ENCODE peak calls at places on chromosomes 7 and 10, in four cellular contexts. One of them, this sample, is unnamed.

GRCh38 chr10:132989476-132990415 is 47.4 kb upstream of the CFAP46 start:
- DNase-seq in aorta: no peak
- DNase-seq in body of pancreas: no peak
- DNase-seq in H9: no peak
- DNase-seq in this sample: no peak

GRCh38 chr7:22013711-22014110 is 68.0 kb upstream of the CDCA7L start:
- DNase-seq in aorta: no peak
- DNase-seq in body of pancreas: no peak
- DNase-seq in H9: no peak
- DNase-seq in this sample: no peak

GRCh38 chr10:126227762-126228134 is 160.5 kb downstream of the ADAM12 start:
- DNase-seq in aorta: no peak
- DNase-seq in body of pancreas: no peak
- DNase-seq in H9: no peak
- DNase-seq in this sample: no peak

GRCh38 chr7:25897261-25897782 is 254.7 kb upstream of the NFE2L3 start:
- DNase-seq in aorta: no peak
- DNase-seq in body of pancreas: no peak
- DNase-seq in H9: no peak
- DNase-seq in this sample: no peak

GRCh38 chr7:31633454-31633853 is 53.6 kb upstream of the PPP1R17 start:
- DNase-seq in aorta: no peak
- DNase-seq in body of pancreas: no peak
- DNase-seq in H9: no peak
- DNase-seq in this sample: no peak

GRCh38 chr7:115008465-115009114 is 86.7 kb downstream of the MDFIC start:
- DNase-seq in aorta: peak
- DNase-seq in body of pancreas: peak
- DNase-seq in H9: no peak
- DNase-seq in this sample: no peak

GRCh38 chr10:83605783-83606182 is 533.5 kb upstream of the GHITM start:
- DNase-seq in aorta: no peak
- DNase-seq in body of pancreas: no peak
- DNase-seq in H9: no peak
- DNase-seq in this sample: no peak

GRCh38 chr7:93889261-93889660 is 1.3 kb downstream of the TFPI2 start:
- DNase-seq in aorta: no peak
- DNase-seq in body of pancreas: no peak
- DNase-seq in H9: no peak
- DNase-seq in this sample: peak

GRCh38 chr7:104272767-104273384 is 55.5 kb upstream of the LHFPL3 start:
- DNase-seq in aorta: no peak
- DNase-seq in body of pancreas: no peak
- DNase-seq in H9: no peak
- DNase-seq in this sample: peak

GRCh38 chr10:106557053-106557452 is 607.5 kb downstream of the SORCS1 start:
- DNase-seq in aorta: no peak
- DNase-seq in body of pancreas: no peak
- DNase-seq in H9: no peak
- DNase-seq in this sample: no peak

GRCh38 chr7:112933598-112933997 is 143.4 kb upstream of the TMEM168 start:
- DNase-seq in aorta: no peak
- DNase-seq in body of pancreas: no peak
- DNase-seq in H9: no peak
- DNase-seq in this sample: no peak

GRCh38 chr7:152335900-152336571 is 99.8 kb downstream of the KMT2C start:
- DNase-seq in aorta: no peak
- DNase-seq in body of pancreas: no peak
- DNase-seq in H9: no peak
- DNase-seq in this sample: no peak

GRCh38 chr10:71232089-71232998 is 20.0 kb downstream of the UNC5B start:
- DNase-seq in aorta: peak
- DNase-seq in body of pancreas: peak
- DNase-seq in H9: no peak
- DNase-seq in this sample: no peak

GRCh38 chr10:110802551-110803238 is 69.0 kb upstream of the PDCD4 start:
- DNase-seq in aorta: peak
- DNase-seq in body of pancreas: peak
- DNase-seq in H9: no peak
- DNase-seq in this sample: peak

GRCh38 chr10:110803239-110803593 is 68.5 kb upstream of the PDCD4 start:
- DNase-seq in aorta: no peak
- DNase-seq in body of pancreas: no peak
- DNase-seq in H9: no peak
- DNase-seq in this sample: no peak

GRCh38 chr10:110803830-110804338 is 67.8 kb upstream of the PDCD4 start:
- DNase-seq in aorta: peak
- DNase-seq in body of pancreas: peak
- DNase-seq in H9: peak
- DNase-seq in this sample: no peak

GRCh38 chr10:110805292-110805691 is 66.4 kb upstream of the PDCD4 start:
- DNase-seq in aorta: no peak
- DNase-seq in body of pancreas: no peak
- DNase-seq in H9: no peak
- DNase-seq in this sample: no peak

DNA sequence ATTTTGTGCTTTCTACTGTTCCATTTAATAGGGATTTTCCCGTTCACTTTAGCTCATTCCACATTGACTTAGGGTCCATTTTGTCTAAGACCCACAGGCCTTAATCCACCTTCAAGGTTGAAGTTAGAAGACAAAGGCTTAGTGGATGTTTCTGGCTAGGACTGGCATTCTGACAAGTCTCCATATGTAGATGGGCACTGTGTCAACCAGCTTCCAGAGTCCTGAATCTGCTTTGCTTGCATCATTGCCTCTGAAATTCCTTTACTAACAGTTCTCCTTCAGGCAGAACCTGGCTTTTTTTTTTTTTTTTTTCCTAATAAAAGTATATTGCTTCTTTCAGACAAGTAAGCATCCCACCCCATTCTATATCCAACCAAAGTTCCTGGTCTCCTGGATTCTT is 69.6 kb upstream of the PDCD4 start:
- DNase-seq in aorta: no peak
- DNase-seq in body of pancreas: peak
- DNase-seq in H9: no peak
- DNase-seq in this sample: no peak
- H3K27ac ChIP-seq in aorta: peak
- H3K27ac ChIP-seq in body of pancreas: no peak
- H3K27ac ChIP-seq in H9: no peak
- H3K27ac ChIP-seq in this sample: peak

GRCh38 chr7:142584765-142585164 is 164.5 kb upstream of the PRSS1 start:
- DNase-seq in aorta: no peak
- DNase-seq in body of pancreas: no peak
- DNase-seq in H9: no peak
- DNase-seq in this sample: no peak
- H3K27ac ChIP-seq in aorta: no peak
- H3K27ac ChIP-seq in body of pancreas: no peak
- H3K27ac ChIP-seq in H9: no peak
- H3K27ac ChIP-seq in this sample: no peak

GRCh38 chr10:4315529-4315928 is 510.5 kb upstream of the AKR1E2 start:
- DNase-seq in aorta: no peak
- DNase-seq in body of pancreas: no peak
- DNase-seq in H9: no peak
- DNase-seq in this sample: no peak
- H3K27ac ChIP-seq in aorta: no peak
- H3K27ac ChIP-seq in body of pancreas: no peak
- H3K27ac ChIP-seq in H9: no peak
- H3K27ac ChIP-seq in this sample: no peak

GRCh38 chr7:55109384-55110167 is 90.8 kb downstream of the EGFR start:
- DNase-seq in aorta: no peak
- DNase-seq in body of pancreas: no peak
- DNase-seq in H9: no peak
- DNase-seq in this sample: peak

GRCh38 chr7:55108818-55109217 is 90.0 kb downstream of the EGFR start:
- DNase-seq in aorta: no peak
- DNase-seq in body of pancreas: no peak
- DNase-seq in H9: no peak
- DNase-seq in this sample: no peak

GRCh38 chr7:55112056-55112455 is 93.2 kb downstream of the EGFR start:
- DNase-seq in aorta: no peak
- DNase-seq in body of pancreas: no peak
- DNase-seq in H9: no peak
- DNase-seq in this sample: no peak

GRCh38 chr7:55108401-55108800 is 89.6 kb downstream of the EGFR start:
- DNase-seq in aorta: no peak
- DNase-seq in body of pancreas: no peak
- DNase-seq in H9: no peak
- DNase-seq in this sample: no peak

DNA sequence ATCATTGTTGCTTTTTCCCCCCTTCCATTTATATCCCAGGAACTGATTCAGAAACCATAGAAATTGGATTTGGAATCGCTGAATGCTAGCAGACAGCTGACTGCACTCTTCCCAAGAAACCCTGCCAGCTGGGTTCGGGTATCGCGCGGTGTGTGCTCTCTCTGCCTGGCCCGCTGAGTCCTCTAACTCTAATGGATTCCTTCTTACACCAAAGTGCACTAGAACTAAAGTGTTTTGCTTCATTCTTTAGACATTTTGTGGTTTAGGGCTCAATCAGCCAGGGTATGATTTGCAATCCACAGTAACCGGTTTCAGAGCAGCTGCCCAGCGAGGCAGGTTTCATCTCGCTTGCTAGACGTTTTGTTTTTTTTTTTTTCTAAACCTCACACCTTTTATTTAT is 92.2 kb downstream of the EGFR start:
- DNase-seq in aorta: no peak
- DNase-seq in body of pancreas: no peak
- DNase-seq in H9: no peak
- DNase-seq in this sample: peak
- H3K27ac ChIP-seq in aorta: no peak
- H3K27ac ChIP-seq in body of pancreas: no peak
- H3K27ac ChIP-seq in H9: no peak
- H3K27ac ChIP-seq in this sample: peak

GRCh38 chr7:122137291-122138077 is 6.6 kb downstream of the AASS start:
- DNase-seq in aorta: no peak
- DNase-seq in body of pancreas: no peak
- DNase-seq in H9: no peak
- DNase-seq in this sample: no peak
- H3K27ac ChIP-seq in aorta: no peak
- H3K27ac ChIP-seq in body of pancreas: no peak
- H3K27ac ChIP-seq in H9: no peak
- H3K27ac ChIP-seq in this sample: no peak

DNA sequence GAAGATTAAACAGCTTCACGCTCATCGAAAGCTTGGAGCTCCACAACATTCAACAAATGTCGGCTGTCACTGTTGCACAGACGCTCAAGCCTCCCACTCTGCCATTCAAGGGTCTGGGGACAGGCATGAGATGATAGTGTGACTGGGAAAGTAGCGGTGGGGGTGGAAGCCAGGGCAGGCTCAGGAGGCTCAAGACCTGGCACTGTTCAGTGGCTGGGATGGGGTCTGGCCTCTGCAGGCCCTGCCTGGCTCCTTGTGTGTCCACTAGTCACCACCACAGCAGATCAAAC is 13.5 kb upstream of the GTPBP4 start:
- DNase-seq in aorta: no peak
- DNase-seq in body of pancreas: no peak
- DNase-seq in H9: no peak
- DNase-seq in this sample: no peak
- H3K27ac ChIP-seq in aorta: no peak
- H3K27ac ChIP-seq in body of pancreas: no peak
- H3K27ac ChIP-seq in H9: no peak
- H3K27ac ChIP-seq in this sample: no peak